ENCODE peak calls at places on chromosomes 6 and 20, in nine cellular contexts. O is ovary; T is activated CD4-positive, CD25-positive, alpha-beta regulatory T cell; V is stimulated activated naive B cell treated with anti-CD40 and anti-IgM and Interleukin-4, amounts not matched to agents 10 μg/mL and 1 μg/mL and 100 μg/mL, for 72 hours; X is foreskin fibroblast; J is neuronal stem cell; F is amniotic stem cell; P is naive thymus-derived CD4-positive, alpha-beta T cell; M is mucosa of descending colon. S is an unnamed sample.

GRCh38 chr6:43113431-43114260 is 37.5 kb downstream of the PTK7 start:
- DNase-seq in J (no peak), T (no peak), F (no peak), O (no peak), X (no peak), M (peak), P (no peak), V (no peak), S (peak)

GRCh38 chr6:5034328-5034727 is 30.5 kb upstream of the RPP40 start:
- DNase-seq in T (no peak), X (no peak), V (no peak), P (no peak), M (no peak), F (no peak), O (no peak), J (no peak), S (no peak)

GRCh38 chr20:33209789-33210188 is 7.4 kb upstream of the BPIFA3 start:
- DNase-seq in F (peak), O (peak), X (peak), T (no peak), J (peak), P (peak), M (peak), V (no peak), S (no peak)

GRCh38 chr6:132506869-132507813 is 5.8 kb downstream of the STX7 start:
- DNase-seq in X (no peak), V (no peak), P (no peak), J (no peak), F (no peak), O (no peak), M (no peak), T (no peak), S (no peak)

GRCh38 chr20:61045876-61046585 is 206.0 kb upstream of the CDH4 start:
- DNase-seq in O (peak), M (no peak), T (no peak), F (no peak), V (no peak), J (no peak), X (no peak), P (no peak), S (no peak)

GRCh38 chr6:37366910-37367309 is 13.1 kb downstream of the RNF8 start:
- DNase-seq in J (no peak), O (no peak), F (no peak), V (no peak), P (no peak), X (peak), M (no peak), T (no peak), S (peak)

GRCh38 chr6:165204807-165205545 is 104.4 kb downstream of the C6orf118 start:
- DNase-seq in M (no peak), F (no peak), T (no peak), P (no peak), O (no peak), J (peak), X (no peak), V (no peak), S (no peak)

GRCh38 chr6:116375262-116375661 is 4.5 kb downstream of the DSE start:
- DNase-seq in T (no peak), X (no peak), J (no peak), P (no peak), O (no peak), F (no peak), M (no peak), V (no peak), S (no peak)

GRCh38 chr20:48603116-48603818 is 224.5 kb downstream of the PREX1 start:
- DNase-seq in J (no peak), P (no peak), F (no peak), T (no peak), V (no peak), M (no peak), O (no peak), X (no peak), S (peak)

GRCh38 chr20:48910360-48910781 is 11.1 kb upstream of the ARFGEF2 start:
- DNase-seq in J (no peak), P (no peak), X (no peak), V (no peak), F (no peak), T (no peak), M (no peak), O (no peak), S (no peak)

GRCh38 chr20:63572788-63573738 is 976 bp downstream of the HELZ2 start:
- DNase-seq in M (no peak), P (no peak), V (no peak), J (no peak), O (no peak), T (no peak), F (no peak), X (no peak), S (no peak)

GRCh38 chr6:12353731-12354130 is 63.6 kb downstream of the EDN1 start:
- DNase-seq in J (no peak), F (no peak), P (no peak), O (no peak), T (no peak), X (no peak), V (no peak), M (no peak), S (no peak)

S was measured in NCI-H69.